ENCODE peak calls at places on chromosomes 6 and 20, in nine cellular contexts. Z is neuronal stem cell; G is HFFc6; Q is occipital lobe; C is AG04449; L is glomerular endothelial cell; S is fibroblast of pulmonary artery; O is germinal center; H is activated T-cell treated with anti-CD3 and anti-CD28 coated beads, Interleukin-2, amount 50 U/mL, for 24 hours. U is an unnamed sample.

GRCh38 chr6:11615214-11615602 is 77.7 kb downstream of the TMEM170B start:
- DNase-seq in Z (no peak), G (peak; percentile 25), Q (no peak), C (no peak), L (no peak), S (no peak), O (no peak), H (no peak), U (no peak)

GRCh38 chr6:75402296-75402695 is 91.3 kb downstream of the FILIP1 start:
- DNase-seq in Z (no peak), G (peak; percentile 84), Q (no peak), C (no peak), L (no peak), S (peak; percentile 39), O (no peak), H (no peak), U (no peak)

GRCh38 chr20:49133571-49133970 is 54.6 kb downstream of the STAU1 start:
- DNase-seq in Z (no peak), G (no peak), Q (no peak), C (no peak), L (no peak), S (no peak), O (no peak), H (no peak), U (no peak)

GRCh38 chr6:118813795-118814194 is 80.2 kb upstream of the ASF1A start:
- DNase-seq in Z (no peak), G (peak; percentile 21), Q (no peak), C (peak; percentile 12), L (no peak), S (peak; percentile 34), O (no peak), H (no peak), U (peak; percentile 32)

GRCh38 chr6:89270951-89271721 is 44.0 kb downstream of the GABRR2 start:
- DNase-seq in Z (no peak), G (no peak), Q (peak; percentile 45), C (no peak), L (no peak), S (no peak), O (peak; percentile 59), H (no peak), U (no peak)

GRCh38 chr6:44697333-44697732 is 309.8 kb downstream of the CDC5L start:
- DNase-seq in Z (no peak), G (no peak), Q (no peak), C (peak; percentile 7), L (no peak), S (peak; percentile 20), O (no peak), H (no peak), U (no peak)

GRCh38 chr6:83615025-83615999 is 93.6 kb downstream of the SNAP91 start:
- DNase-seq in Z (peak; percentile 35), G (no peak), Q (no peak), C (peak; percentile 12), L (no peak), S (peak; percentile 55), O (peak; percentile 3), H (no peak), U (peak; percentile 5)

GRCh38 chr6:158653577-158654354 is 3.9 kb downstream of the SYTL3 start:
- DNase-seq in Z (no peak), G (no peak), Q (no peak), C (no peak), L (no peak), S (peak; percentile 72), O (no peak), H (peak; percentile 85), U (no peak)

GRCh38 chr6:134211297-134211696 is 106.6 kb downstream of the SGK1 start:
- DNase-seq in Z (no peak), G (no peak), Q (no peak), C (no peak), L (no peak), S (no peak), O (no peak), H (no peak), U (no peak)

GRCh38 chr6:84847349-84848160 is 83.2 kb upstream of the TBX18 start:
- DNase-seq in Z (no peak), G (peak; percentile 0), Q (no peak), C (peak; percentile 3), L (no peak), S (peak; percentile 56), O (no peak), H (no peak), U (no peak)

GRCh38 chr20:57082546-57082945 is 183.9 kb downstream of the BMP7 start:
- DNase-seq in Z (no peak), G (no peak), Q (no peak), C (no peak), L (no peak), S (no peak), O (no peak), H (no peak), U (no peak)

GRCh38 chr6:42525132-42525531 is 38.7 kb upstream of the UBR2 start:
- DNase-seq in Z (no peak), G (no peak), Q (no peak), C (no peak), L (no peak), S (no peak), O (no peak), H (no peak), U (no peak)

GRCh38 chr6:71012871-71013456 is 56.1 kb upstream of the B3GAT2 start:
- DNase-seq in Z (peak; percentile 66), G (peak; percentile 26), Q (peak; percentile 2), C (no peak), L (peak; percentile 9), S (peak; percentile 69), O (peak; percentile 63), H (no peak), U (peak; percentile 20)

GRCh38 chr6:139577991-139578604 is 203.7 kb upstream of the CITED2 start:
- DNase-seq in Z (no peak), G (peak; percentile 86), Q (no peak), C (peak; percentile 77), L (no peak), S (peak; percentile 82), O (no peak), H (no peak), U (peak; percentile 77)

GRCh38 chr6:109441069-109441816 is 719 bp downstream of the SMPD2 start:
- DNase-seq in Z (peak; percentile 42), G (no peak), Q (no peak), C (no peak), L (no peak), S (peak; percentile 54), O (peak; percentile 39), H (no peak), U (no peak)

GRCh38 chr20:24863356-24863755 is 85.7 kb upstream of the CST7 start:
- DNase-seq in Z (no peak), G (peak; percentile 52), Q (no peak), C (peak; percentile 65), L (no peak), S (peak; percentile 23), O (no peak), H (no peak), U (peak; percentile 51)

GRCh38 chr6:25022140-25022553 is 86.4 kb upstream of the RIPOR2 start:
- DNase-seq in Z (no peak), G (peak; percentile 28), Q (no peak), C (no peak), L (no peak), S (peak; percentile 56), O (no peak), H (no peak), U (no peak)

GRCh38 chr6:74940211-74940610 is 265.6 kb downstream of the COL12A1 start:
- DNase-seq in Z (no peak), G (no peak), Q (no peak), C (no peak), L (no peak), S (no peak), O (no peak), H (no peak), U (no peak)

U was measured in AG09309.